ENCODE peak calls at places on chromosomes 12 and 14, in seven cellular contexts. P is GM20000, X is fibroblast of pulmonary artery, G is IMR-90, E is omental fat pad, F is left ventricle myocardium inferior, O is fibroblast of lung. H is an unnamed sample.
A peak's percentile ranks its signal among the peaks of the same experiment; 100 is the strongest.

GRCh38 chr14:28946267-28946666 is 179.7 kb downstream of the FOXG1 start:
- DNase-seq in O (no peak), E (no peak), G (no peak), P (no peak), F (no peak), X (no peak), H (no peak)

GRCh38 chr14:76313861-76314260 is 62.1 kb upstream of the ESRRB start:
- DNase-seq in F (no peak), O (no peak), X (no peak), E (no peak), P (no peak), G (no peak), H (no peak)

GRCh38 chr12:131636266-131636665 is 74.6 kb upstream of the SFSWAP start:
- DNase-seq in E (no peak), X (no peak), F (no peak), G (no peak), O (no peak), P (no peak), H (no peak)

GRCh38 chr12:56084958-56085543 is 5.1 kb downstream of the ERBB3 start:
- DNase-seq in P (peak; percentile 40), X (no peak), F (no peak), E (no peak), G (no peak), O (no peak), H (peak; percentile 15)

GRCh38 chr14:99885649-99885958 is 92.4 kb downstream of the EML1 start:
- DNase-seq in P (no peak), E (no peak), F (no peak), O (no peak), X (no peak), G (no peak), H (no peak)

GRCh38 chr14:60505448-60505847 is 3.5 kb upstream of the SIX6 start:
- DNase-seq in O (no peak), X (no peak), P (no peak), E (no peak), G (no peak), F (no peak), H (no peak)

GRCh38 chr14:89027097-89027740 is 202.8 kb downstream of the TTC8 start:
- DNase-seq in E (no peak), X (peak; percentile 47), P (peak; percentile 90), F (peak; percentile 38), G (peak; percentile 33), O (peak; percentile 35), H (peak; percentile 42)

GRCh38 chr14:31209605-31210004 is 2.0 kb upstream of the HECTD1 start:
- DNase-seq in F (no peak), O (no peak), P (no peak), E (no peak), X (no peak), G (no peak), H (no peak)

GRCh38 chr14:32078030-32078793 is 1.1 kb downstream of the ARHGAP5 start:
- DNase-seq in F (peak; percentile 33), O (peak; percentile 55), P (peak; percentile 17), G (peak; percentile 24), E (no peak), X (peak; percentile 44), H (peak; percentile 61)

GRCh38 chr14:53948181-53948884 is 8.3 kb downstream of the BMP4 start:
- DNase-seq in X (no peak), E (no peak), F (no peak), P (no peak), G (no peak), O (no peak), H (no peak)

GRCh38 chr12:32367381-32367780 is 32.0 kb upstream of the FGD4 start:
- DNase-seq in E (no peak), O (no peak), X (no peak), F (no peak), G (no peak), P (no peak), H (no peak)

GRCh38 chr12:128797119-128798118 is 26.3 kb downstream of the SLC15A4 start:
- DNase-seq in G (peak; percentile 63), F (no peak), E (no peak), P (peak; percentile 28), X (peak; percentile 86), O (peak; percentile 54), H (peak; percentile 76)

GRCh38 chr12:52189376-52190174 is 2.2 kb downstream of the KRT80 start:
- DNase-seq in O (no peak), F (no peak), X (peak; percentile 60), E (no peak), P (no peak), G (peak; percentile 38), H (peak; percentile 56)

GRCh38 chr12:45732936-45733335 is 3.4 kb downstream of the ARID2 start:
- DNase-seq in P (no peak), G (no peak), O (no peak), F (no peak), E (no peak), X (peak; percentile 16), H (peak; percentile 26)

GRCh38 chr12:78060186-78060585 is 229.5 kb downstream of the NAV3 start:
- DNase-seq in P (no peak), X (peak; percentile 55), G (peak; percentile 88), O (peak; percentile 66), F (no peak), E (no peak), H (peak; percentile 93)

GRCh38 chr14:42269234-42269633 is 662.6 kb downstream of the LRFN5 start:
- DNase-seq in O (no peak), P (no peak), G (no peak), X (no peak), E (no peak), F (no peak), H (no peak)

GRCh38 chr12:2580821-2581220 is 213.9 kb upstream of the FKBP4 start:
- DNase-seq in O (peak; percentile 21), F (no peak), E (no peak), P (no peak), G (peak; percentile 83), X (no peak), H (peak; percentile 57)

DNA sequence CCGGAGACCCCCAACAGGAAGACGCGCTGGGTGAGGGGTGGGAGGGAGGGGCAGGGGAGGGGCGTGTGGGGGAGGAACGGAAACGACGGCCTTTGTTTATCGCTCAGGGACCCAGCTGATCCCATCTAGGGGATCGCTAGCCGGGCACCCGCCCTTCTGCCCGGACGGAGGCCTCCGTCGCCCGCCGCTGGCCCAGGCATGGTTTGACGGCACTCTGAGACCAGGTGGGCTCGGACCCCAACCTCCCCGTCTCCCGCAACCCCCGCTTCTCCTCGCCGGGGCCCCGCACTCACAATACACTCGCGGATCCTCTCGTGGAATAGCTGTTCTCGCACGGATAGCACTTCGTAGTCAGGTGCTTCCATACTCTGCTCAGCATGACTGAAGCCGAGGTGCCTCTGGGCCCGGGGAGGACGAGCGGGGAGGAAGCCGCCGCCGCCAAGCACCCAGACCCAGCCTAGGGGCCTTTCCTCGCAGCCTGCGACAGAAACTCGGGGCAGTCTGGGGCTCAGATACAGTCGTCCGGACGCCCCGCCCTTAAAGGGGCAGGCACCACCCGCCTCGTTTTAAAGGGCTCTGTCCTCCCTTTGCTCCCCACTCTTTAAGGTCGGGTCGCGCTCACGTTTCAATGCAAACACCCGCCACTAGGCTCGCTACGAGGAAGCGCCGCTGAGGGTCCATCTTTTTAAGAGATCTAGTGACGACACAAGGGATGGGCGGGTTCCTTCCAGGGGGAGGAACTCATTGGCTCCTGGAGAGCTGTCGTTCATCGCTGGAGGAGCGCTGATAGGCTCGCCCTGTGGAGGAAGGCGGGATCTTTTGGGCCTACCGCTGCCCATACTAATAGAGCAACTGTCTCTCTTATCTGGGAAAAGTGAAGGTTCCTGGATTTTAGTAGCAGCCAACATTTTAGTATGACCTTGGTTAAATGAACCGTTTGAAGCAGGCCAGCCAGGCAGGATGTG is at the start of gene LMBR1L:
- DNase-seq in O (peak; percentile 99), G (peak; percentile 98), X (peak; percentile 99), P (peak; percentile 96), F (peak; percentile 95), E (peak; percentile 84), H (peak; percentile 98)
- TF ChIP-seq CTCF in O (peak; percentile 49), G (peak; percentile 54), X (peak; percentile 44), P (no peak), F (peak; percentile 68), E (no peak), H (peak; percentile 58)

DNA sequence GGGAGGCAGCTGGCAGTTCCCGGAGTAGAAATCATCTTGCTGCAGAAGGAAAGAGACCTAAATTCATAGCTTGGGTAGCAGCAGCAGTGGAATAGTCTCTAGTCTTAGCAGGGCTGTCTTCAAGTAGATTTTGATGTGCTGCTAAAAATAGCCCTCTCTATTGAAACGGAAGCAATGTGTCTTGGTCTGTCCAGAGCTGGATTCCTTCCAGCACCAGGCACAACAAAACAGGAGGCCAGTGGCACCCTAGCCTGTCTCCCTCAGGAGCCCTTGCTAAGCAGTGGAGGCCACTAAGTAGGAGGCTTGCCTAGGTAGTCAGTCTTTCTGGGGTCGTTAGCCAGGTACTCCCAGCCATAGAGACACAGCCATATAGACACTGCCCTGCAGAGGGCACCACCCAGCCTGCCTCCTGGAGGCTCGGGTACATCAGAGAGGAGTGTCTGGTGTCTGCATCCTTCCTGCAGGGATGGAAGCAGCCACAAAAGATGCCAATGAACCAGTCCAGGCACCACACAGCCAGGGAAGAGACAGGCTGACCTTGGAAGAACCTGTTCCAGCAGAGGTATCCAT is 97.5 kb downstream of the CRACR2A start:
- DNase-seq in P (peak; percentile 39), F (no peak), G (no peak), O (peak; percentile 3), E (no peak), X (peak; percentile 21), H (peak; percentile 40)
- TF ChIP-seq CTCF in P (peak; percentile 11), F (peak; percentile 45), G (peak; percentile 18), O (peak; percentile 41), E (no peak), X (peak; percentile 47), H (peak; percentile 71)

DNA sequence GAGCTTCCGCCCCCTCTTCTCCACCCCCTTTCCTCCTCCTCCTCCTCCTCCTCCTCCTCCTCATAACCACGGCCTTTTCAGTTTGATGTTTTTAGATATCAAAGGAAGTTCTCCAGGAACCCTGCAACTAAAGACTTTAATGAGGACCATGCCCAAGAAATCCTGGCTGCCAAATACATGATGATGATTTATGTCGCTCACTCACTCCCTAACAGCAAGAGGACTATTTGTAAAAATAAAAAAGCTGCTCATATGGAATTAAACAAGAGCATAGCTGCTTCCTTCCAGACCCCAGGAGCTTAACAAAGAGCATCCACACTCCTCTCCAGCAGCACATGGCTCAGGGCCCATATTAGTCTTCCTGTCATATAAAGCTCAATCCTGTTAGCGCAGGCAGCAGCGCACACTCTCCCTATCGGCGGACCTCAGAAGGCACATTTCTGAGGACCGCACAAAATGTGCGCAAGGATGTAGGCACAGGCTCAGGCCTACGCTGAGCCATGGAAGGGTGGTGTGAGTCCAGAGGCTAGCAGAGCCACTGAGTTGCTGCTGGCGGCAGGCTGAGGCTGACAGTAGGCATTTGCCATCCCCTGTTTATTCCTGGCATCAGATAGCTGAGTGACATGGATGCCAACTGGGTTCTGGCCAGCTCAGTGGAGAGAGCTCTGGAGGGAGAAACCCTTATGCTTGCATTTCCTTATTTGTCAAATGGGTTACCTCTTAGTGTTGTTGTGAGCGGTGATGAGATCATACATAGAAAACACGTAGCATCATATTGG is 232.8 kb downstream of the MSRB3 start:
- DNase-seq in X (no peak), P (no peak), G (no peak), E (no peak), F (peak; percentile 53), O (peak; percentile 14), H (no peak)
- TF ChIP-seq CTCF in X (no peak), P (no peak), G (no peak), E (no peak), F (no peak), O (no peak), H (no peak)

DNA sequence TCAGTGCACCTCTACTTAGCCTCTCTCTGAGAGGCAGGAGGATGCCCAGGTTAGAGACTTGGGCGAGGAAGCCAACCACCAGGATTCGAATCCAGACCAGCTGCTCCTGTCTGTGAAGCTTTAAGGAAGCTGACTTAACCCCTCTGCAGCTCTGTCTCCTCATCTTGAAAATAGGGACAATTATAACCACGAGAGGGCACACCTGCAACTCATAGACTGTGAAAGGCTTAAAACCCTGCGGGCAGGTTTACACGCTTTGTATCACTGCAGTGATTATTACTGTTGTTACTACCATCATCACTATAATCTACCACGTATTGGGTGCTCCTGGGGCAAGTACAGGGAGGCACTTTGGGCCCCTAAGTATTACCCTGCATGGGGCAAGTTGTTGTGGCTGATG is 379.8 kb downstream of the VRK1 start:
- DNase-seq in P (no peak), F (no peak), G (no peak), X (no peak), E (no peak), O (no peak), H (no peak)
- TF ChIP-seq CTCF in P (no peak), F (peak; percentile 22), G (no peak), X (no peak), E (no peak), O (no peak), H (no peak)